ENCODE peak calls at places on chromosome 2, in four cellular contexts. Z is NCI-H510A, P is HTR-8/SVneo, Y is NCI-H1092. C is an unnamed sample.

GRCh38 chr2:160871096-160871495 is 289.1 kb upstream of the TANK start:
- DNase-seq in Y (no peak), Z (no peak), P (no peak), C (no peak)

GRCh38 chr2:71069376-71069775 is 928 bp downstream of the NAGK start:
- DNase-seq in Y (no peak), Z (no peak), P (no peak), C (no peak)

GRCh38 chr2:3575534-3576324 is 669 bp downstream of the RPS7 start:
- DNase-seq in Z (no peak), Y (no peak), P (no peak), C (no peak)

GRCh38 chr2:132577693-132578092 is 92.3 kb downstream of the LYPD1 start:
- DNase-seq in Y (no peak), P (no peak), Z (no peak), C (no peak)

GRCh38 chr2:199273043-199273647 is 184.6 kb downstream of the SATB2 start:
- DNase-seq in P (no peak), Z (no peak), Y (no peak), C (no peak)

GRCh38 chr2:230947235-230947576 is 22.2 kb upstream of the GPR55 start:
- DNase-seq in Y (no peak), P (no peak), Z (no peak), C (no peak)

GRCh38 chr2:218186876-218187649 is 20.3 kb upstream of the CXCR1 start:
- DNase-seq in P (no peak), Z (no peak), Y (no peak), C (no peak)

GRCh38 chr2:141968377-141968920 is 162.4 kb downstream of the LRP1B start:
- DNase-seq in Z (no peak), P (no peak), Y (no peak), C (no peak)

GRCh38 chr2:1088192-1088860 is 137.7 kb downstream of the SNTG2 start:
- DNase-seq in Z (no peak), Y (no peak), P (no peak), C (no peak)